ENCODE peak calls at places on chromosomes 4 and X, in five cellular contexts. Y, C, L, A and J are unnamed samples.

GRCh38 chr4:184514121-184514988 is 40.0 kb upstream of the IRF2 start:
- DNase-seq in Y (no peak), L (no peak), C (peak; percentile 26), A (peak; percentile 56), J (peak; percentile 68)

GRCh38 chrX:40513012-40513411 is 67.8 kb upstream of the ATP6AP2 start:
- DNase-seq in C (no peak), L (no peak), Y (no peak), A (peak; percentile 11), J (no peak)

GRCh38 chr4:38230121-38230728 is 270.0 kb downstream of the PTTG2 start:
- DNase-seq in C (no peak), A (peak; percentile 81), L (no peak), Y (no peak), J (peak; percentile 49)

GRCh38 chrX:34058005-34058404 is 74.1 kb downstream of the FAM47A start:
- DNase-seq in C (peak; percentile 1), A (no peak), L (no peak), Y (no peak), J (no peak)

GRCh38 chr4:173522874-173523395 is 7.1 kb downstream of the HAND2 start:
- DNase-seq in A (no peak), Y (no peak), C (no peak), L (no peak), J (no peak)

GRCh38 chrX:68480969-68481368 is 17.9 kb upstream of the YIPF6 start:
- DNase-seq in L (no peak), Y (no peak), A (no peak), C (no peak), J (no peak)

GRCh38 chr4:1043162-1043561 is 31.7 kb downstream of the FGFRL1 start:
- DNase-seq in C (no peak), A (no peak), L (no peak), Y (no peak), J (no peak)

GRCh38 chrX:18883234-18883960 is 100.5 kb downstream of the PHKA2 start:
- DNase-seq in C (peak; percentile 86), L (no peak), A (peak; percentile 57), Y (no peak), J (no peak)

DNA sequence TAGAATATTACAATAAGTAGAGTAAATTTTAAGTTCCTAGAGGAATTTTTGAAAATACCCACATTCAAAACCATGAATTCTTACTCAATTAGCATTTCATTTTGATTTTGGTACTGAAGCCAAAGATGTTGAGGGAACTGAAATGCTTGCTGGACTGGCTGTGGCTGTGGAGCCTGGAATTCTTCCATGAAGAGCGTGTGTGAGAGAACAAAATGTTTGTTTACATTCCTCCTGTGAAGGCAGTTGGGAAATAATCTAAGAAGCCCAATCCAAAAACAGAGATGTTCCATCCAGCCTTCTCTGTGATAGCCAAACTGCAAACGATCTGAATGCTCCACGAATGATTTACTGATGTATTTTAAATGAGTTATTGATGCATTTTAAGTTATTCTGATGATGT is 3.8 kb upstream of the ADH1B start:
- DNase-seq in A (no peak), C (no peak), L (no peak), Y (no peak), J (no peak)
- H3K4me2 ChIP-seq in A (no peak overlapping the region), C (no peak overlapping the region), L (no peak overlapping the region), Y (no peak overlapping the region), J (no peak overlapping the region)

GRCh38 chrX:44483965-44484606 is 58.6 kb downstream of the FUNDC1 start:
- DNase-seq in L (no peak), A (no peak), C (no peak), Y (no peak), J (peak; percentile 70)
- H3K4me2 ChIP-seq in L (no peak overlapping the region), A (no peak overlapping the region), C (no peak overlapping the region), Y (no peak overlapping the region), J (peak overlapping the region; percentile 69)

GRCh38 chr4:112185334-112185733 is 40.1 kb downstream of the FAM241A start:
- DNase-seq in L (no peak), A (no peak), Y (no peak), C (no peak), J (no peak)

GRCh38 chr4:112181358-112182000 is 36.2 kb downstream of the FAM241A start:
- DNase-seq in Y (no peak), L (no peak), C (no peak), A (no peak), J (no peak)

GRCh38 chr4:112184438-112184837 is 39.2 kb downstream of the FAM241A start:
- DNase-seq in C (no peak), L (no peak), A (no peak), Y (no peak), J (no peak)

GRCh38 chr4:112182604-112183003 is 37.4 kb downstream of the FAM241A start:
- DNase-seq in L (no peak), C (no peak), Y (no peak), A (no peak), J (no peak)

GRCh38 chr4:112183252-112183651 is 38.0 kb downstream of the FAM241A start:
- DNase-seq in Y (peak; percentile 46), A (no peak), L (no peak), C (no peak), J (no peak)
- H3K4me2 ChIP-seq in Y (no peak overlapping the region), A (no peak overlapping the region), L (no peak overlapping the region), C (no peak overlapping the region), J (no peak overlapping the region)

DNA sequence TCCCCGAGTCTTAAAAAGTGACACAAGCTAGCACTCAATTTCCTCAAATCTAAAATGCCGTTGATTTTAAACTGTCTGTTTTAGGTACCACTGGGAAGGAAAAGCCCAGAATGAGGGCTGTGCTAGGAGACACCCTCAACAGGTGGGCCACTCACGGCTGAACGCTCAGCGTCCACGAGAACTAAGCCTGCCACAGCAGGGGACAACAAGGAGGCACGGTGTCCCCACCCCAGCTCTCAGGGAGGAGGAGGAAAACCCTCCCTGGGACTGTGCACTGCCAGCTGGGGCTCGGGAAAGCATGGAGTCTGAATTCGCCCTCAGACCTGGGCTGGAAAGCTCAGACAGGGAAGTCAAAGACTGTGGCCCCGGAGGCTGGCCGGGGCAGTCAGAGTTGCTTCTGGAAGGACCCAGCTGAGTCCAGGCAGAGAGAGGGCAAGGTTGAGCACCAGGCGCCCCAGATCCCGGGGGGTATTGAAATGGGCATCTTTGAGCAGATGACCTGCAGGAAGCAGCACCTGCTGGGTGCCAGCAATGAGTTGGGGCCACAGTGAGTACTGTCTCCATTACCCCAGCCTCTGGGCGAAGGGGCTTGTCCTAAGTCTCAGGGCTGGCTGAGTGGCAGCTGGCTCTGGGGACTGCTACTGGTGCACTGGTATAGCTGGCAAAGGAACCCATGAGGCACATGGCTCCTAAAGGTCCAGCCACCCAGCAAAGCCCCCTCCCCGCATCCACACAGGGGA is 769 bp upstream of the CPZ start:
- DNase-seq in L (no peak), A (no peak), Y (no peak), C (no peak), J (no peak)
- H3K4me2 ChIP-seq in L (no peak overlapping the region), A (no peak overlapping the region), Y (no peak overlapping the region), C (no peak overlapping the region), J (no peak overlapping the region)

GRCh38 chrX:131083510-131084142 is 25.5 kb downstream of the ARHGAP36 start:
- DNase-seq in L (no peak), Y (no peak), A (no peak), C (peak; percentile 38), J (no peak)
- H3K4me2 ChIP-seq in L (no peak overlapping the region), Y (no peak overlapping the region), A (no peak overlapping the region), C (no peak overlapping the region), J (no peak overlapping the region)